ENCODE peak calls at places on chromosomes 12 and 14, in eight cellular contexts. H is AG04450, E is left ventricle myocardium inferior, P is tibial artery, L is fibroblast of the aortic adventitia, X is epithelial cell of esophagus, B is RWPE1, N is WTC11. G is an unnamed sample.
A peak's percentile ranks its signal among the peaks of the same experiment; 100 is the strongest.

GRCh38 chr14:104216457-104216856 is 78.1 kb downstream of the KIF26A start:
- DNase-seq in P (no peak), B (no peak), L (no peak), H (no peak), X (no peak), N (no peak), E (peak; percentile 9), G (no peak)

GRCh38 chr14:66432334-66432733 is 53.8 kb upstream of the CCDC196 start:
- DNase-seq in B (no peak), P (no peak), X (no peak), L (no peak), E (no peak), N (no peak), H (no peak), G (no peak)

GRCh38 chr14:89702151-89702936 is 252.2 kb downstream of the EFCAB11 start:
- DNase-seq in X (peak; percentile 10), P (peak; percentile 25), B (no peak), N (no peak), H (peak; percentile 21), L (peak; percentile 52), E (peak; percentile 54), G (peak; percentile 40)

GRCh38 chr12:58922849-58923248 is 2.5 kb upstream of the LRIG3 start:
- DNase-seq in B (no peak), N (no peak), P (no peak), X (no peak), H (no peak), E (no peak), L (peak; percentile 85), G (peak; percentile 22)

GRCh38 chr12:68224613-68225285 is 861 bp downstream of the IL26 start:
- DNase-seq in P (no peak), E (no peak), N (no peak), X (peak; percentile 86), H (no peak), B (peak; percentile 5), L (peak; percentile 71), G (peak; percentile 79)

GRCh38 chr12:8037046-8037663 is 4.6 kb downstream of the FOXJ2 start:
- DNase-seq in X (no peak), H (no peak), N (no peak), L (no peak), B (no peak), P (no peak), E (no peak), G (no peak)

GRCh38 chr12:54370218-54370730 is 6.0 kb upstream of the GPR84 start:
- DNase-seq in N (peak; percentile 89), L (peak; percentile 85), X (peak; percentile 78), P (peak; percentile 74), E (peak; percentile 72), B (peak; percentile 59), H (peak; percentile 46), G (peak; percentile 83)

GRCh38 chr12:53059434-53060063 is 9.7 kb downstream of the TNS2 start:
- DNase-seq in B (no peak), P (no peak), X (no peak), N (no peak), E (no peak), H (no peak), L (no peak), G (no peak)

GRCh38 chr12:122064780-122065588 is 13.6 kb upstream of the MLXIP start:
- DNase-seq in X (peak; percentile 72), L (peak; percentile 80), E (peak; percentile 49), N (peak; percentile 51), H (no peak), P (no peak), B (peak; percentile 42), G (peak; percentile 76)

GRCh38 chr14:90905531-90905930 is 89.3 kb upstream of the TTC7B start:
- DNase-seq in E (no peak), L (no peak), N (no peak), H (no peak), X (no peak), P (no peak), B (no peak), G (no peak)

GRCh38 chr14:69077841-69078240 is 75.1 kb downstream of the DCAF5 start:
- DNase-seq in X (peak; percentile 90), P (no peak), E (no peak), L (peak; percentile 85), B (peak; percentile 50), N (no peak), H (peak; percentile 53), G (peak; percentile 91)

GRCh38 chr12:70449758-70450341 is 83.8 kb downstream of the KCNMB4 start:
- DNase-seq in B (no peak), L (no peak), H (no peak), P (no peak), E (no peak), X (no peak), N (no peak), G (no peak)

GRCh38 chr12:57771271-57771872 is 533 bp downstream of the METTL1 start:
- DNase-seq in L (peak; percentile 91), B (peak; percentile 96), E (peak; percentile 86), P (peak; percentile 88), X (peak; percentile 95), H (peak; percentile 67), N (peak; percentile 93), G (peak; percentile 80)

DNA sequence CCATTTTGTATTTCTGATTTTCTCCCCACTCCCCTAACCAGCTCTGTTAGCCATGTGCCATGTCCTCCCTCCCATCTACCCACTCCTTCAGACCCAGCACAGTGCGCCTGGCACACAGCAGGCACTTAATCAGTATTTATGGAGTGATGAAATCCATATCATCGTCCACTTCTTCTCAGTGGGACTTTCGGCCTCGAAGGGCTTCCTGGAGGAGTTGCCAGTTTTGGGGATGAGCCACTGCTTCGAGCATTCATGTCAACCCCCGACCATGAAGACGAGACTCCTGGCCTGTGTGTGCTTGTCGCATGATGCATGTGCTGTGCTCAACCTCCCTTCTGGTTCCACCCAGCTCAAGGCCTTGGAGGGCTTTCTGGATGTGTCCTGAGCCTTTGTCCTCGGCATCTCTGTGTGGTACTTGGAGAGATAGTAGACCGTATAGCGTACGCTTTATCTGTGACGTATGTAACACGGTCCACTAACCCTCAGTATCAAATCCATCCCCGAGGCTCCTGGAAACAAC is 119.5 kb upstream of the RTL1 start:
- DNase-seq in B (no peak), L (no peak), N (peak; percentile 2), P (no peak), H (no peak), X (no peak), E (no peak), G (no peak)
- TF ChIP-seq CTCF in B (no peak), L (no peak), N (no peak), P (no peak), H (no peak), X (no peak), E (no peak), G (no peak)

GRCh38 chr12:47318963-47319362 is 239.2 kb upstream of the AMIGO2 start:
- DNase-seq in X (no peak), E (no peak), H (no peak), B (no peak), P (no peak), L (no peak), N (no peak), G (no peak)
- TF ChIP-seq CTCF in X (no peak), E (no peak), H (no peak), B (no peak), P (no peak), L (no peak), N (no peak), G (no peak)

GRCh38 chr14:35229084-35229483 is 63.1 kb upstream of the PSMA6 start:
- DNase-seq in H (no peak), X (no peak), B (no peak), N (no peak), L (no peak), P (no peak), E (no peak), G (no peak)

GRCh38 chr14:35224615-35225014 is 67.6 kb upstream of the PSMA6 start:
- DNase-seq in P (no peak), X (no peak), E (no peak), B (no peak), H (no peak), N (no peak), L (no peak), G (no peak)

GRCh38 chr14:35234007-35234406 is 58.2 kb upstream of the PSMA6 start:
- DNase-seq in L (no peak), N (no peak), E (no peak), H (no peak), B (no peak), P (no peak), X (peak; percentile 81), G (peak; percentile 7)

GRCh38 chr14:35231207-35231755 is 60.9 kb upstream of the PSMA6 start:
- DNase-seq in B (no peak), P (no peak), N (no peak), L (no peak), X (no peak), H (no peak), E (no peak), G (no peak)

DNA sequence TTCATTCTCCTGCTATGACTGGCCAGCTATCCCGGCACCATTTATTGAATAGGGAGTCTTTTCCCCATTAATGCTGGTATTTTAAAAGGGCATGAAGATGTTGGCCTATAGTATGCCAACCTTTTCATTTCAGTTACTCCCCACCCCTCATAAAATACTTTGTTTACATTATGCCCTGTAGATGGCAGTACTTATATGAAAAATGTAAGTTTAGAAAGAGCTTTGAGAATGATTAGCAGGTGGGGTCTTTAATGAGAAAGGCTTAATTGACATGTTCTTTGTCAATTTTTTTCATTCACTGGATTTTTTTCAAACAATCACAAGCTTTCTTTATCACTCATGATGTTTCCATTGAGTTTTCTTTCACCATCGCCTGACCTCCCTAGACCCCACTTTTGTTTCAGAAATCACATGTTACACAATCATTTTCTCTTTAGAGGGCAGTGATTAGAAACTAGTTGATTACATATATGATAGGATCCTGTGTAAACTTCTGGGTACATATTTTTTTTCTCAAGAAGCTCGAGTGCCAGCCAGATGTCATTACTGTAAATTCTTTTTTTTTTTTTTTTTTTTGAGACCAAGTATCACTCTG is 62.6 kb upstream of the PSMA6 start:
- DNase-seq in P (no peak), B (peak; percentile 49), X (peak; percentile 29), L (no peak), H (no peak), E (no peak), N (no peak), G (no peak)
- TF ChIP-seq CTCF in P (peak; percentile 20), B (peak; percentile 44), X (peak; percentile 25), L (peak; percentile 17), H (peak; percentile 2), E (peak; percentile 51), N (no peak), G (peak; percentile 65)

DNA sequence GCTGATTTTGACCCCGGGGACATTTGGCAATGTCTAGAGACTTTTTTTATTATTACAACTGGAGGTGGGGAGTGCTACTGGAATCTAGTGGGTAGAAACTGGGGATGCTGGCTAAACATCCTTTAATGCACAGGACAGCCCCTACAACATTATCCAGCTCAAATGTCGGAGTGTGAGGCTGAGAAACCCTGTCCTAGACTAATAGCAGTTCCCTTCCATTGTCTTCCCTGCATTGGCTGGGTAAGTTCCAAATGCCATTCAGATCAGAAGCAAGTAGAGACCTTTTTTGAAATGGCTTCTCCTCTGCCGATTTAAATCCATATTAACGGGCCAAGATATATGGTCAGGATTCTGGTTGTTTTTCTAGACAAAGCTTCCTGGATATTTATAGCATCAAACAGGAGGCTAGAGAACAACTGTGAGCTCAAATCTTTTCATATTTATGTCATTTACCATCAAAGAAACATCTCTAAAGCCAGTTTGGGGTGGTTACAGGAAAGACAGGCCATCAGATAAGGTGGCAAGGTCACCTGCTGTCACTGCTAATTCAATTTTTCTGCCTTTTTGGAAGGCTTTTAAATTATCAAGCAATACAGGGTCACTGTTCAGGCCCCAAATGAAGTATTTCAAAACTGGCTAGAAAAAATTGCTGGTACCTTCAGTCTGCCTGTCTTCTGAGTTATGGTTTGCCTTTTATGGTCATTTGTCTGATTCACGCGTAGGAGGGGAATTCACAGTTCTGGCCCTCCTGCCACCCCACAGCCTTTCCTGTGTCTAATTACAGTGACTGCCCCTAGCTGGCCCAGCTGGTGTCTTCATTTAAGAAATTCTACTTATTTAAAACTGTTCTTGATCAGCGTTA is 20.1 kb upstream of the AKAP5 start:
- DNase-seq in N (no peak), X (peak; percentile 68), L (peak; percentile 47), B (no peak), H (peak; percentile 42), E (no peak), P (no peak), G (no peak)
- TF ChIP-seq CTCF in N (no peak), X (no peak), L (no peak), B (no peak), H (no peak), E (no peak), P (no peak), G (no peak)

G was measured in HFFc6.